ENCODE peak calls at places on chromosomes 12 and 14, in ten cellular contexts. W, Y, A, F, E, Z, O, T, Q and U are unnamed samples. For H3K4me1, the result is how much of the 10 kb centered on the place peaks cover.

GRCh38 chr14:38404616-38405015 is 148.7 kb upstream of the CLEC14A start:
- DNase-seq in W (no peak), Y (no peak), A (no peak), F (no peak), E (no peak), Z (no peak), O (no peak), T (no peak), Q (no peak), U (no peak)

GRCh38 chr14:57086271-57087162 is 182.2 kb downstream of the EXOC5 start:
- DNase-seq in W (no peak), Y (no peak), A (no peak), F (no peak), E (no peak), Z (no peak), O (no peak), T (no peak), Q (no peak), U (no peak)

GRCh38 chr12:1917172-1918070 is 1.0 kb downstream of the CACNA2D4 start:
- DNase-seq in W (peak), Y (peak), A (peak), F (peak), E (peak), Z (no peak), O (no peak), T (no peak), Q (no peak), U (no peak)

GRCh38 chr12:27575780-27576154 is 51.8 kb downstream of the PPFIBP1 start:
- DNase-seq in W (no peak), Y (no peak), A (no peak), F (no peak), E (no peak), Z (no peak), O (no peak), T (peak), Q (no peak), U (no peak)

GRCh38 chr14:104284636-104285482 is 146.5 kb downstream of the KIF26A start:
- DNase-seq in W (no peak), Y (no peak), A (no peak), F (no peak), E (peak), Z (no peak), O (no peak), T (no peak), Q (no peak), U (no peak)

GRCh38 chr14:91250912-91251311 is 6.4 kb upstream of the GPR68 start:
- DNase-seq in W (no peak), Y (no peak), A (no peak), F (no peak), E (no peak), Z (no peak), O (peak), T (no peak), Q (no peak), U (no peak)

GRCh38 chr12:109606261-109607028 is 32.9 kb downstream of the MVK start:
- DNase-seq in W (no peak), Y (no peak), A (no peak), F (peak), E (no peak), Z (peak), O (peak), T (no peak), Q (no peak), U (no peak)

GRCh38 chr12:51923506-51924365 is 16.4 kb downstream of the ACVRL1 start:
- DNase-seq in W (no peak), Y (peak), A (peak), F (no peak), E (peak), Z (peak), O (peak), T (peak), Q (peak), U (peak)

GRCh38 chr14:51008416-51008815 is 64.1 kb upstream of the PYGL start:
- DNase-seq in W (no peak), Y (no peak), A (no peak), F (no peak), E (no peak), Z (no peak), O (no peak), T (no peak), Q (no peak), U (no peak)

GRCh38 chr12:52555577-52555976 is 2.6 kb upstream of the KRT71 start:
- DNase-seq in W (no peak), Y (no peak), A (no peak), F (no peak), E (no peak), Z (no peak), O (no peak), T (no peak), Q (no peak), U (no peak)

GRCh38 chr14:104136472-104137296 is 1.7 kb upstream of the KIF26A start:
- DNase-seq in W (no peak), Y (no peak), A (no peak), F (peak), E (no peak), Z (no peak), O (peak), T (no peak), Q (no peak), U (no peak)

GRCh38 chr12:113006641-113007040 is 28.3 kb downstream of the OAS2 start:
- DNase-seq in W (no peak), Y (no peak), A (no peak), F (no peak), E (no peak), Z (no peak), O (no peak), T (no peak), Q (no peak), U (no peak)

GRCh38 chr14:93954900-93955891 is 21.2 kb downstream of the ASB2 start:
- DNase-seq in W (peak), Y (peak), A (no peak), F (no peak), E (no peak), Z (no peak), O (no peak), T (no peak), Q (no peak), U (no peak)

GRCh38 chr12:59191372-59191771 is 271.1 kb upstream of the LRIG3 start:
- DNase-seq in W (no peak), Y (no peak), A (no peak), F (no peak), E (no peak), Z (no peak), O (no peak), T (no peak), Q (no peak), U (no peak)

GRCh38 chr12:12399906-12400305 is 43.0 kb downstream of the BORCS5 start:
- DNase-seq in W (no peak), Y (no peak), A (no peak), F (no peak), E (no peak), Z (no peak), O (no peak), T (no peak), Q (no peak), U (no peak)

GRCh38 chr12:105355752-105356151 is 25.3 kb downstream of the C12orf75 start:
- DNase-seq in W (no peak), Y (no peak), A (no peak), F (no peak), E (no peak), Z (no peak), O (no peak), T (no peak), Q (no peak), U (no peak)

GRCh38 chr14:101537286-101537685 is 24.0 kb upstream of the DIO3 start:
- DNase-seq in W (no peak), Y (no peak), A (no peak), F (no peak), E (no peak), Z (no peak), O (no peak), T (no peak), Q (no peak), U (no peak)

GRCh38 chr12:6206327-6206726 is 6.1 kb downstream of the CD9 start:
- DNase-seq in W (no peak), Y (no peak), A (no peak), F (no peak), E (no peak), Z (no peak), O (no peak), T (no peak), Q (no peak), U (no peak)

GRCh38 chr12:6207254-6207942 is 7.2 kb downstream of the CD9 start:
- DNase-seq in W (no peak), Y (no peak), A (no peak), F (no peak), E (no peak), Z (no peak), O (no peak), T (no peak), Q (no peak), U (no peak)

GRCh38 chr12:6205761-6206160 is 5.6 kb downstream of the CD9 start:
- DNase-seq in W (no peak), Y (no peak), A (no peak), F (no peak), E (no peak), Z (no peak), O (no peak), T (no peak), Q (no peak), U (no peak)

GRCh38 chr12:6205144-6205539 is 4.9 kb downstream of the CD9 start:
- DNase-seq in W (peak), Y (no peak), A (no peak), F (peak), E (peak), Z (peak), O (peak), T (peak), Q (peak), U (no peak)

DNA sequence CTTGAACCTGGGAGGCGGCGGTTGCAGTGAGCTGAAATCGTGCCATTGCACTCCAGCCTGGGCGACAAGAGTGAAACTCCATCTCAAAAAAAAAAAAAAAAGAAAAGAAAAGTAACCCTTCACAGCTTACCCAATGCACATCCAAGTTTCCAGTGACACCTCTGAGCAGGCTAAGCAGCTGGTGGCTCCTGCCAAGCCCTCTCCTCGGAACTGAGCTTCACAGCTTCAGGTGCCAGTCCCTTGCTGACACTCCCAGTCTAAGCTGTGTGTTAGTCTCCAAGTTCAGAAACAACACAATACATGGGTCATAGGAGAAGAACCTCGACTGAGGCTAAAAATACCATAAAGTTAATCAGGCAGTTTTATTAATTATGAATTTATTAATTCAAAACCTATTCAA is 7.9 kb downstream of the CD9 start:
- DNase-seq in W (no peak), Y (no peak), A (no peak), F (no peak), E (no peak), Z (no peak), O (no peak), T (no peak), Q (no peak), U (no peak)
- H3K27ac ChIP-seq in W (no peak), Y (no peak), A (no peak), F (no peak), E (peak), Z (peak), O (no peak), T (no peak), Q (peak), U (no peak)

DNA sequence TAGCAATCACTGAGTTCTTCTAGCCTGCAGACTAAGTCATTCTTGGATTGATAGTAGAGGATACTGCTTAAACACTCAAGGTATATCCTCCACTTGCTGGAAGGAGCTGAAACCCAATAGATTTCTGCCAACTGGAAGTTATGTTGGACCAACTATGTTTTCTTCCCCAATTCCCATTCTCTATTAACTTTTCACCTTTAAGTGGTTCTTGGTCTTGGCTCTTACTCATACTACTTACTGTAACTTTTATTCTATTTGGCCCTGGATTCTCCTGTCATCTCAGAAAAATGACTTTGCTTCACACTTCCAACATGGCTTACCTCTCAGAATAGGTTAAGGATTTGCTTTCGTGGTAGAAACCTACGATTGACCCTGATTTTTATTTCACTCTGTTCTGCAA is 244.9 kb downstream of the ADAMTS20 start:
- DNase-seq in W (no peak), Y (no peak), A (no peak), F (no peak), E (no peak), Z (no peak), O (no peak), T (no peak), Q (no peak), U (no peak)
- H3K4me1 ChIP-seq in W (under half), Y (under half), A (under half), F (under half), E (under half), Z (under half), O (under half), T (under half), Q (under half), U (under half)

GRCh38 chr12:13534242-13534641 is 337.7 kb downstream of the EMP1 start:
- DNase-seq in W (no peak), Y (no peak), A (no peak), F (no peak), E (no peak), Z (no peak), O (no peak), T (no peak), Q (no peak), U (no peak)

GRCh38 chr12:13538136-13538535 is 341.6 kb downstream of the EMP1 start:
- DNase-seq in W (no peak), Y (no peak), A (no peak), F (no peak), E (no peak), Z (no peak), O (no peak), T (no peak), Q (no peak), U (no peak)

GRCh38 chr12:13537623-13538022 is 341.1 kb downstream of the EMP1 start:
- DNase-seq in W (no peak), Y (no peak), A (no peak), F (no peak), E (no peak), Z (no peak), O (no peak), T (no peak), Q (no peak), U (no peak)

GRCh38 chr12:13536219-13536910 is 339.8 kb downstream of the EMP1 start:
- DNase-seq in W (no peak), Y (no peak), A (no peak), F (no peak), E (no peak), Z (no peak), O (no peak), T (no peak), Q (no peak), U (no peak)

GRCh38 chr12:13534645-13535398 is 338.3 kb downstream of the EMP1 start:
- DNase-seq in W (peak), Y (no peak), A (peak), F (no peak), E (peak), Z (peak), O (peak), T (peak), Q (peak), U (peak)
- H3K4me3 ChIP-seq in W (no peak), Y (no peak), A (no peak), F (no peak), E (no peak), Z (peak), O (peak), T (no peak), Q (no peak), U (no peak)

GRCh38 chr14:23354990-23355389 is 2.3 kb upstream of the SLC22A17 start:
- DNase-seq in W (peak), Y (no peak), A (no peak), F (no peak), E (no peak), Z (no peak), O (no peak), T (no peak), Q (no peak), U (no peak)

GRCh38 chr14:23356036-23356435 is 3.3 kb upstream of the SLC22A17 start:
- DNase-seq in W (peak), Y (no peak), A (no peak), F (no peak), E (no peak), Z (no peak), O (no peak), T (no peak), Q (no peak), U (no peak)

GRCh38 chr14:23357261-23357660 is 4.6 kb upstream of the SLC22A17 start:
- DNase-seq in W (peak), Y (no peak), A (no peak), F (no peak), E (no peak), Z (no peak), O (no peak), T (no peak), Q (no peak), U (no peak)

GRCh38 chr14:23358042-23358441 is 5.4 kb upstream of the SLC22A17 start:
- DNase-seq in W (peak), Y (peak), A (no peak), F (no peak), E (no peak), Z (no peak), O (no peak), T (no peak), Q (no peak), U (no peak)

GRCh38 chr14:23356662-23357061 is 4.0 kb upstream of the SLC22A17 start:
- DNase-seq in W (peak), Y (no peak), A (no peak), F (no peak), E (no peak), Z (no peak), O (no peak), T (no peak), Q (no peak), U (no peak)
- H3K27ac ChIP-seq in W (no peak), Y (no peak), A (no peak), F (no peak), E (no peak), Z (no peak), O (no peak), T (no peak), Q (no peak), U (no peak)

GRCh38 chr12:46470039-46470627 is 97.6 kb upstream of the SLC38A2 start:
- DNase-seq in W (no peak), Y (peak), A (no peak), F (no peak), E (no peak), Z (no peak), O (no peak), T (no peak), Q (no peak), U (no peak)
- H3K4me1 ChIP-seq in W (under half), Y (under half), A (under half), F (under half), E (under half), Z (half or more), O (under half), T (half or more), Q (under half), U (under half)